ENCODE peak calls at places on chromosome 18, in five cellular contexts. B is Peyer's patch, E is colonic mucosa, L is A549, Z is stomach. P is an unnamed sample. For H3K4me1, the result is how much of the 10 kb centered on the place peaks cover.

GRCh38 chr18:59459352-59460059 is 100.4 kb upstream of the LMAN1 start:
- DNase-seq in B (no peak), E (no peak), L (peak), Z (no peak), P (no peak)

GRCh38 chr18:48203288-48203945 is 205.8 kb downstream of the ZBTB7C start:
- DNase-seq in B (no peak), E (no peak), L (no peak), Z (no peak), P (no peak)

GRCh38 chr18:37445368-37445767 is 120.2 kb downstream of the CELF4 start:
- DNase-seq in B (no peak), E (no peak), L (no peak), Z (no peak), P (no peak)

GRCh38 chr18:40037386-40037785 is 1917.6 kb upstream of the PIK3C3 start:
- DNase-seq in B (no peak), E (no peak), L (no peak), Z (no peak), P (no peak)

GRCh38 chr18:79955302-79956075 is 4.0 kb upstream of the SLC66A2 start:
- DNase-seq in B (peak), E (peak), L (no peak), Z (no peak), P (no peak)

GRCh38 chr18:37669991-37670534 is 104.5 kb upstream of the CELF4 start:
- DNase-seq in B (no peak), E (no peak), L (no peak), Z (no peak), P (no peak)

GRCh38 chr18:8750954-8751415 is 45.6 kb downstream of the MTCL1 start:
- DNase-seq in B (no peak), E (no peak), L (no peak), Z (no peak), P (no peak)

GRCh38 chr18:25350561-25351201 is 1.3 kb downstream of the ZNF521 start:
- DNase-seq in B (peak), E (peak), L (no peak), Z (no peak), P (no peak)

GRCh38 chr18:2997846-2998599 is 14.9 kb downstream of the LPIN2 start:
- DNase-seq in B (no peak), E (no peak), L (no peak), Z (peak), P (no peak)

GRCh38 chr18:13437034-13437433 is 218.5 kb downstream of the LDLRAD4 start:
- DNase-seq in B (no peak), E (no peak), L (no peak), Z (no peak), P (no peak)

GRCh38 chr18:30328839-30329238 is 713.7 kb downstream of the DSC3 start:
- DNase-seq in B (no peak), E (no peak), L (no peak), Z (no peak), P (no peak)

GRCh38 chr18:26460449-26461091 is 87.8 kb downstream of the KCTD1 start:
- DNase-seq in B (no peak), E (no peak), L (no peak), Z (peak), P (no peak)

GRCh38 chr18:12839057-12839525 is 44.9 kb downstream of the PTPN2 start:
- DNase-seq in B (no peak), E (no peak), L (no peak), Z (no peak), P (no peak)

GRCh38 chr18:46302866-46303485 is 198.8 kb downstream of the HAUS1 start:
- DNase-seq in B (peak), E (no peak), L (no peak), Z (no peak), P (no peak)

GRCh38 chr18:5868218-5868904 is 27.0 kb downstream of the TMEM200C start:
- DNase-seq in B (peak), E (peak), L (peak), Z (peak), P (peak)

GRCh38 chr18:43534511-43534910 is 257.2 kb upstream of the SYT4 start:
- DNase-seq in B (no peak), E (no peak), L (no peak), Z (no peak), P (no peak)

GRCh38 chr18:23502516-23503037 is 734 bp upstream of the RMC1 start:
- DNase-seq in B (no peak), E (peak), L (no peak), Z (no peak), P (no peak)

GRCh38 chr18:23504720-23505119 is 1.4 kb downstream of the RMC1 start:
- DNase-seq in B (no peak), E (no peak), L (no peak), Z (no peak), P (no peak)

GRCh38 chr18:23501626-23502025 is 1.7 kb upstream of the RMC1 start:
- DNase-seq in B (no peak), E (no peak), L (no peak), Z (no peak), P (no peak)

GRCh38 chr18:23503967-23504352 is 649 bp downstream of the RMC1 start:
- DNase-seq in B (no peak), E (peak), L (no peak), Z (no peak), P (no peak)

DNA sequence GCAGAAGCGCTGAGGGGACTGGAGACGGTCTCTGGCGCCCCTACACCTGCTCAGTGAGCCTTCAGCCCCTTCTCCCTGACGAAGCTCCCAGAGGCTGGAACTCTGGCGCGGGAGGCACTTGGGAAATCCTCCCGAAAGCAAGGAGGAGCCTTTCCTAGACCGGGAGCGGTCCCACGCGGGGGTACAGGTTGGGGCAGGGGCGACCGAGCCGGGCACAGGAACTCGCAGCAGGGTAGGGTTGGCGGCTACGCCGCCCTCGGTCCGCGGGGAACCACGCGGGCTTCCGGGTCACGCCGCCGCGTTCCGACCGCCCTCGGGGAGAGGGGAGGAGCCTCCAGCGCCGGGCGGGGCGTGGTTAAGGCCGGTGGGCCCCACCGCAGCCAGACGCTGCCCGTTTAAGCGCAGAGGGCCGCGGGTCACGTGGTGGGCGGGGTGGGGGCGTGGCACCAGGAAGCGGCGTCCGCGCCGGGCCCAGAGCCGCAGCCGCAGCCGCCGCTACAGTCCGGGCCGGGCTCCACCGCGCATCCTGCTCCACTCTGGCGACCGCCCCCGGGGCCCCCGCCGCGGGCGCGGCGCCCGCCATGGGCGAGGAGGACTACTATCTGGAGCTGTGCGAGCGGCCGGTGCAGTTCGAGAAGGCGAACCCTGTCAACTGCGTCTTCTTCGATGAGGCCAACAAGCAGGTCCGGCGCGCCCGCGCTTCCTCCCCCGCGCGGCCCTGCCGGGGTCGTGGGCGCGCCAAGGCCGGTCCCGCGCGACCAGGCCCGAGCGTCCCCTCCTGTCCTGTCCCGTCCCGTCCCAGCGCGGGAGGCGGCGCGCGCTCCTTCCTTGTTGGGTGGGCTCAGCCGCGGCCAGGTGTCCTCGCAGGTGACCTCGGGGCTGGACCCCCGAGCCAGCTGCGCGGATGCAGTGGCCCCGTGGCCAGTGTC is at the start of gene RMC1:
- DNase-seq in B (peak), E (peak), L (peak), Z (peak), P (peak)
- TF ChIP-seq CTCF in B (no peak), E (no peak), L (no peak), Z (no peak), P (peak)

GRCh38 chr18:77086034-77086433 is 46.5 kb downstream of the MBP start:
- DNase-seq in B (no peak), E (no peak), L (no peak), Z (no peak), P (no peak)
- H3K4me1 ChIP-seq in B (under half), E (under half), L (under half), Z (under half), P (under half)

GRCh38 chr18:70295192-70295522 is 6.3 kb downstream of the SOCS6 start:
- DNase-seq in B (no peak), E (no peak), L (no peak), Z (no peak), P (no peak)
- H3K4me3 ChIP-seq in B (no peak), E (no peak), L (peak), Z (no peak), P (no peak)

GRCh38 chr18:7592305-7593071 is 25.4 kb downstream of the PTPRM start:
- DNase-seq in B (no peak), E (no peak), L (no peak), Z (no peak), P (no peak)
- TF ChIP-seq CTCF in B (no peak), E (no peak), L (no peak), Z (no peak), P (no peak)

GRCh38 chr18:35489913-35490490 is 7.8 kb downstream of the INO80C start:
- DNase-seq in B (peak), E (peak), L (no peak), Z (no peak), P (no peak)
- H3K4me1 ChIP-seq in B (under half), E (under half), L (under half), Z (under half), P (under half)

GRCh38 chr18:58235001-58235436 is 191.0 kb downstream of the NEDD4L start:
- DNase-seq in B (peak), E (peak), L (no peak), Z (no peak), P (no peak)
- H3K4me3 ChIP-seq in B (peak), E (no peak), L (no peak), Z (no peak), P (no peak)

P was measured in right lobe of liver.